ENCODE peak calls at places on chromosome 7, in five cellular contexts. A is SJCRH30; Q is kidney glomerular epithelial cell; C is tibial nerve; P is stimulated activated CD8-positive, alpha-beta memory T cell treated with anti-CD3 and anti-CD28 coated beads, Interleukin-12 subunit alpha, Interleukin-12 subunit beta, amount 100 ng/mL, for 1 hour. O is an unnamed sample.
A peak's percentile ranks its signal among the peaks of the same experiment; 100 is the strongest.

GRCh38 chr7:44678468-44679179 is 70.0 kb upstream of the ZMIZ2 start:
- DNase-seq in A (no peak), P (no peak), Q (no peak), C (no peak), O (peak; percentile 22)

GRCh38 chr7:47534322-47535032 is 47.4 kb downstream of the TNS3 start:
- DNase-seq in Q (peak; percentile 53), C (no peak), A (peak; percentile 86), P (no peak), O (no peak)

GRCh38 chr7:43467406-43467805 is 115.5 kb upstream of the STK17A start:
- DNase-seq in C (no peak), P (no peak), A (no peak), Q (no peak), O (no peak)

GRCh38 chr7:30209951-30210350 is 74.4 kb upstream of the ZNRF2 start:
- DNase-seq in P (no peak), C (no peak), Q (no peak), A (no peak), O (no peak)

GRCh38 chr7:13932131-13932530 is 57.3 kb downstream of the ETV1 start:
- DNase-seq in C (no peak), P (no peak), A (no peak), Q (no peak), O (no peak)

GRCh38 chr7:151009340-151010001 is 14.8 kb downstream of the ATG9B start:
- DNase-seq in P (no peak), A (no peak), C (no peak), Q (no peak), O (no peak)

GRCh38 chr7:39468841-39469240 is 97.4 kb upstream of the YAE1 start:
- DNase-seq in P (no peak), A (no peak), Q (no peak), C (no peak), O (no peak)

GRCh38 chr7:41148521-41148951 is 554.4 kb downstream of the INHBA start:
- DNase-seq in A (no peak), C (no peak), P (no peak), Q (peak; percentile 86), O (no peak)

GRCh38 chr7:88429382-88429781 is 122.7 kb upstream of the STEAP4 start:
- DNase-seq in P (no peak), A (no peak), C (no peak), Q (no peak), O (peak; percentile 21)

GRCh38 chr7:132840197-132840596 is 241.7 kb downstream of the CHCHD3 start:
- DNase-seq in P (no peak), C (no peak), Q (no peak), A (no peak), O (no peak)

GRCh38 chr7:44561962-44562621 is 11.6 kb downstream of the DDX56 start:
- DNase-seq in A (peak; percentile 82), P (no peak), Q (no peak), C (no peak), O (peak; percentile 78)

GRCh38 chr7:134602921-134603394 is 43.7 kb upstream of the BPGM start:
- DNase-seq in C (no peak), P (no peak), A (peak; percentile 38), Q (no peak), O (no peak)

GRCh38 chr7:70659263-70659662 is 472.7 kb upstream of the GALNT17 start:
- DNase-seq in C (no peak), Q (no peak), P (no peak), A (no peak), O (no peak)

GRCh38 chr7:93779115-93779514 is 111.4 kb downstream of the TFPI2 start:
- DNase-seq in C (no peak), A (no peak), Q (peak; percentile 6), P (no peak), O (no peak)

GRCh38 chr7:77444123-77444522 is 28.0 kb upstream of the GSAP start:
- DNase-seq in P (no peak), Q (no peak), A (peak; percentile 98), C (no peak), O (no peak)

GRCh38 chr7:2979276-2979675 is 64.4 kb downstream of the CARD11 start:
- DNase-seq in P (no peak), Q (no peak), C (no peak), A (no peak), O (no peak)

GRCh38 chr7:44750921-44751571 is 2.4 kb downstream of the ZMIZ2 start:
- DNase-seq in A (no peak), Q (peak; percentile 61), C (no peak), P (peak; percentile 27), O (peak; percentile 34)

GRCh38 chr7:55180821-55181542 is 162.2 kb downstream of the EGFR start:
- DNase-seq in C (no peak), Q (no peak), A (no peak), P (no peak), O (no peak)

GRCh38 chr7:106618480-106618879 is 42.5 kb downstream of the CCDC71L start:
- DNase-seq in A (no peak), C (no peak), P (no peak), Q (peak; percentile 21), O (no peak)

GRCh38 chr7:27095897-27096755 is at the start of gene HOXA1:
- DNase-seq in A (peak; percentile 96), C (no peak), Q (peak; percentile 87), P (peak; percentile 49), O (peak; percentile 99)

GRCh38 chr7:135884495-135885237 is 92.5 kb downstream of the MTPN start:
- DNase-seq in P (no peak), Q (no peak), A (no peak), C (no peak), O (no peak)

GRCh38 chr7:41333506-41333905 is 369.4 kb downstream of the INHBA start:
- DNase-seq in P (no peak), A (peak; percentile 8), C (no peak), Q (peak; percentile 20), O (peak; percentile 21)

GRCh38 chr7:106417273-106417902 is 132.6 kb upstream of the NAMPT start:
- DNase-seq in C (no peak), Q (peak; percentile 3), P (no peak), A (no peak), O (no peak)

GRCh38 chr7:3309140-3309539 is 8.1 kb downstream of the SDK1 start:
- DNase-seq in A (peak; percentile 43), Q (no peak), C (no peak), P (no peak), O (peak; percentile 11)

GRCh38 chr7:79820387-79820786 is 314.2 kb upstream of the GNAI1 start:
- DNase-seq in P (no peak), A (peak; percentile 66), C (peak; percentile 13), Q (peak; percentile 31), O (no peak)

GRCh38 chr7:70660154-70660818 is 471.7 kb upstream of the GALNT17 start:
- DNase-seq in P (peak; percentile 32), A (no peak), C (no peak), Q (no peak), O (no peak)

GRCh38 chr7:74164985-74165456 is 9.1 kb upstream of the EIF4H start:
- DNase-seq in Q (no peak), A (peak; percentile 43), C (no peak), P (no peak), O (peak; percentile 58)

GRCh38 chr7:82413237-82413636 is 30.3 kb downstream of the CACNA2D1 start:
- DNase-seq in C (no peak), P (no peak), Q (no peak), A (no peak), O (no peak)

GRCh38 chr7:36490335-36490940 is 100.8 kb downstream of the ANLN start:
- DNase-seq in P (no peak), C (no peak), Q (no peak), A (no peak), O (no peak)

GRCh38 chr7:66183700-66184099 is 21.4 kb upstream of the TPST1 start:
- DNase-seq in C (no peak), Q (peak; percentile 62), P (no peak), A (peak; percentile 20), O (no peak)

GRCh38 chr7:37201003-37201875 is 247.4 kb downstream of the ELMO1 start:
- DNase-seq in A (peak; percentile 94), Q (peak; percentile 63), P (peak; percentile 14), C (peak; percentile 75), O (peak; percentile 79)

GRCh38 chr7:30464231-30464660 is 14.3 kb downstream of the NOD1 start:
- DNase-seq in C (no peak), P (no peak), Q (no peak), A (peak; percentile 75), O (no peak)